ENCODE peak calls at places on chromosomes 4 and X, in eight cellular contexts. S, F, D, Q, I, U, W and O are unnamed samples.

GRCh38 chr4:77021614-77022089 is 54.1 kb downstream of the CCNI start:
- DNase-seq in U (peak; percentile 69), F (peak; percentile 89), S (no peak), D (no peak), W (no peak), I (peak; percentile 79), Q (peak; percentile 94), O (no peak)

GRCh38 chr4:54152846-54153600 is 53.1 kb downstream of the GSX2 start:
- DNase-seq in U (peak; percentile 49), I (peak; percentile 21), F (peak; percentile 50), S (no peak), D (peak; percentile 83), Q (peak; percentile 81), W (no peak), O (no peak)

GRCh38 chrX:53631156-53631555 is 55.4 kb downstream of the HUWE1 start:
- DNase-seq in Q (peak; percentile 34), S (no peak), D (no peak), I (no peak), U (no peak), F (peak; percentile 61), W (no peak), O (no peak)

GRCh38 chrX:2967998-2968909 is 38.1 kb upstream of the ARSH start:
- DNase-seq in S (no peak), F (peak; percentile 38), U (peak; percentile 55), I (peak; percentile 50), W (no peak), Q (peak; percentile 67), D (peak; percentile 44), O (peak; percentile 80)

GRCh38 chrX:137166591-137166990 is 132.8 kb upstream of the GPR101 start:
- DNase-seq in W (no peak), D (no peak), S (no peak), Q (no peak), I (no peak), F (no peak), U (no peak), O (no peak)

GRCh38 chrX:104913348-104913747 is 307.1 kb downstream of the TEX13A start:
- DNase-seq in Q (peak; percentile 23), U (peak; percentile 14), S (no peak), D (no peak), F (peak; percentile 1), W (no peak), I (no peak), O (no peak)

GRCh38 chr4:135243960-135244561 is 1042.5 kb upstream of the PABPC4L start:
- DNase-seq in S (no peak), D (no peak), Q (peak; percentile 11), U (peak; percentile 1), F (peak; percentile 80), I (peak; percentile 1), W (no peak), O (no peak)

GRCh38 chrX:99777912-99778311 is 632.2 kb downstream of the PCDH19 start:
- DNase-seq in U (no peak), D (no peak), Q (no peak), I (no peak), F (no peak), S (no peak), W (no peak), O (no peak)

GRCh38 chrX:133985164-133986007 is at the start of gene GPC3:
- DNase-seq in D (peak; percentile 2), W (peak; percentile 70), S (peak; percentile 63), I (no peak), U (peak; percentile 23), Q (peak; percentile 20), F (peak; percentile 13), O (peak; percentile 88)

GRCh38 chrX:70171636-70172035 is 5.6 kb upstream of the DGAT2L6 start:
- DNase-seq in U (peak; percentile 28), S (no peak), F (no peak), I (no peak), Q (no peak), W (no peak), D (peak; percentile 51), O (no peak)

GRCh38 chrX:23820235-23820782 is 37.3 kb downstream of the SAT1 start:
- DNase-seq in Q (peak; percentile 55), D (peak; percentile 56), U (no peak), W (no peak), F (peak; percentile 28), S (no peak), I (no peak), O (no peak)

GRCh38 chr4:186708554-186708953 is 15.1 kb downstream of the FAT1 start:
- DNase-seq in U (no peak), S (no peak), F (no peak), Q (no peak), I (no peak), W (no peak), D (no peak), O (no peak)

GRCh38 chrX:47297874-47298273 is 65.1 kb downstream of the USP11 start:
- DNase-seq in Q (no peak), F (no peak), I (no peak), D (peak; percentile 84), S (peak; percentile 67), W (no peak), U (no peak), O (no peak)

GRCh38 chrX:11504234-11504633 is 161.5 kb downstream of the ARHGAP6 start:
- DNase-seq in U (no peak), S (no peak), I (no peak), W (no peak), Q (no peak), F (no peak), D (no peak), O (no peak)
- TF ChIP-seq CTCF in U (no peak), S (no peak), I (no peak), W (no peak), Q (no peak), F (no peak), D (no peak), O (no peak)

DNA sequence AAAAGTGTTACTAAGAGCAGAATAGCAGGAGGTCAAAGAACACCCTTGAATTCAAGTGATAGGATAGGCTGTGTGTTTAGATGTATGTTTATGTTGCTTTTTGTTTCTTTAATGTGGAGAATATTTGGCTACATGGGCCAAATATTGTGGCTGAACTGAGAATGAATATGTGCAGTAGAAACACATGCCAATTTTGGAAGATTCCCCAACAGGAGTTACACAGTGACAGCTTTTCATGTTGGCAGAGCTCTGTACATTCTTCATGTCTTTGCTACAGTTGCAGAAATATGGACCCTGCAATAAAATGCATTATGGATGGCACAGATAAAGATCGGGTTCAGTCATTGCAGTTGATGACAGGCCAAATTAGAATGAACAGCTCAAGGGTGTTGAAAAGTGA is 82.9 kb upstream of the SLC4A4 start:
- DNase-seq in W (no peak), D (no peak), Q (no peak), F (no peak), U (no peak), I (no peak), S (no peak), O (no peak)
- TF ChIP-seq CTCF in W (no peak), D (no peak), Q (no peak), F (no peak), U (no peak), I (no peak), S (no peak), O (no peak)

DNA sequence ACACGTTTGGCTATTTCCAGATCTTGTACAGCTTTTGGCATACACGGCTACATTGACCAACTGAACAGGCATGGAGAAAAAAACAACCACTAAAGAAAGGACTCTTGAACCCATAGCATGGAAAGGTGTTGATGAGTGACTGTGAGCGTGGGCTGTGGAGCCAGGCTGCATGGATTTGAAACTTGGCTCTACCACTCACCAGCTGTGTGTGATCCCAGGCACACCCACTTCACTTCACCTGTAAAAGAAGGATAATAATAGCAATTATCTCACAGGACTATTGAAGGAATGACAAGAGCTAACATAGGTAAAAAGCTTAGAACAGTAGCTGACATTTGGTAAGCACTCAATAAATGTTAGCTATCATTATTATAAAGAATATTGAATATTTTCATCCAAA is 301.7 kb upstream of the CPEB2 start:
- DNase-seq in D (no peak), U (no peak), Q (no peak), S (no peak), I (no peak), W (no peak), F (no peak), O (no peak)
- TF ChIP-seq CTCF in D (no peak), U (no peak), Q (no peak), S (no peak), I (no peak), W (no peak), F (no peak), O (no peak)

GRCh38 chr4:91746551-91746950 is 557.2 kb upstream of the GRID2 start:
- DNase-seq in D (no peak), I (no peak), S (no peak), W (no peak), F (no peak), U (no peak), Q (no peak), O (no peak)
- TF ChIP-seq CTCF in D (no peak), I (no peak), S (no peak), W (no peak), F (no peak), U (no peak), Q (no peak), O (no peak)

DNA sequence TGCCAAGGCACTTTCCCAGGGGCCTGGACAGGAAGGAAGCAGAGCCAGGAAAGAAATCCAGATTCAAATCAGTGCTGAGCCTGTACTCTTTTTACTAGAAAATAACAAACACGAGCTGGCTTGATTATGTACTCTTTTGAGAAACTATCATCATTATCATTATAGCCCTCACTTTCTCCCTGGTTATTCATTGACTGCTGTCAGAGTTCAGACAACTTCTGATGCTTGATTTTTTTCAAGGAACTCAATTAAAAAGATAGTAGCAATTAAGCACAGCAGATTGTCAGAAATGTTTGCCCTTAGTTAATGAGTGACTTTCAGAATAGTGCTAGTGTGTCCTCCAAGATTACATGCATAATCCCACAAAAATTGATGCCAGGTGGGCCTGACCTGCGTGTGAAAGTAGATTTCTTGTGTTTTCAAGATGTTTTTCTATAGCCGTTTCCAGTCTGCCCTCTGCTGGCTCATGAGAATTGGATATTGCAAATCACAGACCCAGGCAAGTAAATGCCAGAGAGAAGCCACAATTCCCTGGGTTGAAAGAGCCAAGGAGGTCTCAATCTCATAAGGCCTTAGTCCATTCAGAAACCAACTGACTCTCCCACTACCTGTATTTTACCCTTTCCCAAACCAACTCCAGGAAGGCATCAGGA is 14.3 kb upstream of the PNPLA4 start:
- DNase-seq in Q (peak; percentile 35), F (peak; percentile 7), D (peak; percentile 9), W (no peak), I (peak; percentile 4), S (no peak), U (peak; percentile 20), O (no peak)
- TF ChIP-seq CTCF in Q (peak; percentile 61), F (no peak), D (peak; percentile 24), W (no peak), I (peak; percentile 50), S (peak; percentile 18), U (peak; percentile 46), O (peak; percentile 53)

GRCh38 chrX:148133099-148133725 is 152.1 kb downstream of the FMR1NB start:
- DNase-seq in W (no peak), Q (no peak), U (no peak), S (no peak), I (no peak), D (peak; percentile 1), F (no peak), O (no peak)
- TF ChIP-seq CTCF in W (no peak), Q (no peak), U (no peak), S (peak; percentile 11), I (no peak), D (no peak), F (no peak), O (no peak)

GRCh38 chr4:88938138-88938537 is 118.8 kb downstream of the FAM13A start:
- DNase-seq in W (no peak), I (peak; percentile 92), Q (peak; percentile 94), D (peak; percentile 93), U (peak; percentile 96), S (no peak), F (peak; percentile 92), O (no peak)
- TF ChIP-seq CTCF in W (no peak), I (no peak), Q (peak; percentile 17), D (no peak), U (no peak), S (no peak), F (no peak), O (no peak)